ENCODE peak calls at places on chromosomes 16 and 17, in seven cellular contexts. One of them, this sample, is unnamed.

GRCh38 chr17:77320501-77321256 is 179.9 kb downstream of the SEC14L1 start:
- DNase-seq in lower lobe of right lung: no peak
- DNase-seq in CD8-positive, alpha-beta memory T cell: no peak
- DNase-seq in body of pancreas: peak; percentile 5
- DNase-seq in fibroblast of lung: peak; percentile 21
- DNase-seq in GM23248: peak; percentile 95
- DNase-seq in upper lobe of right lung: peak; percentile 69
- DNase-seq in this sample: no peak

GRCh38 chr17:81741049-81741593 is 29.0 kb downstream of the SLC25A10 start:
- DNase-seq in lower lobe of right lung: peak; percentile 40
- DNase-seq in CD8-positive, alpha-beta memory T cell: no peak
- DNase-seq in body of pancreas: no peak
- DNase-seq in fibroblast of lung: no peak
- DNase-seq in GM23248: no peak
- DNase-seq in upper lobe of right lung: peak; percentile 58
- DNase-seq in this sample: no peak

GRCh38 chr16:8655184-8655717 is 19.2 kb upstream of the ABAT start:
- DNase-seq in lower lobe of right lung: no peak
- DNase-seq in CD8-positive, alpha-beta memory T cell: no peak
- DNase-seq in body of pancreas: peak; percentile 64
- DNase-seq in fibroblast of lung: peak; percentile 39
- DNase-seq in GM23248: peak; percentile 48
- DNase-seq in upper lobe of right lung: no peak
- DNase-seq in this sample: peak; percentile 28

GRCh38 chr16:7313170-7313569 is 19.5 kb upstream of the RBFOX1 start:
- DNase-seq in lower lobe of right lung: no peak
- DNase-seq in CD8-positive, alpha-beta memory T cell: no peak
- DNase-seq in body of pancreas: no peak
- DNase-seq in fibroblast of lung: no peak
- DNase-seq in GM23248: peak; percentile 7
- DNase-seq in upper lobe of right lung: no peak
- DNase-seq in this sample: no peak

GRCh38 chr17:38434178-38434665 is 6.0 kb downstream of the ARHGAP23 start:
- DNase-seq in lower lobe of right lung: no peak
- DNase-seq in CD8-positive, alpha-beta memory T cell: no peak
- DNase-seq in body of pancreas: no peak
- DNase-seq in fibroblast of lung: no peak
- DNase-seq in GM23248: no peak
- DNase-seq in upper lobe of right lung: no peak
- DNase-seq in this sample: no peak

GRCh38 chr17:80799553-80800403 is 191.9 kb upstream of the CHMP6 start:
- DNase-seq in lower lobe of right lung: no peak
- DNase-seq in CD8-positive, alpha-beta memory T cell: no peak
- DNase-seq in body of pancreas: no peak
- DNase-seq in fibroblast of lung: no peak
- DNase-seq in GM23248: no peak
- DNase-seq in upper lobe of right lung: no peak
- DNase-seq in this sample: no peak

GRCh38 chr16:88599092-88599733 is 29.0 kb downstream of the ZC3H18 start:
- DNase-seq in lower lobe of right lung: peak; percentile 88
- DNase-seq in CD8-positive, alpha-beta memory T cell: no peak
- DNase-seq in body of pancreas: peak; percentile 51
- DNase-seq in fibroblast of lung: no peak
- DNase-seq in GM23248: no peak
- DNase-seq in upper lobe of right lung: peak; percentile 85
- DNase-seq in this sample: no peak

GRCh38 chr16:52366997-52367396 is 179.9 kb downstream of the TOX3 start:
- DNase-seq in lower lobe of right lung: no peak
- DNase-seq in CD8-positive, alpha-beta memory T cell: no peak
- DNase-seq in body of pancreas: no peak
- DNase-seq in fibroblast of lung: no peak
- DNase-seq in GM23248: no peak
- DNase-seq in upper lobe of right lung: no peak
- DNase-seq in this sample: no peak

GRCh38 chr17:65547253-65547670 is 14.2 kb downstream of the AXIN2 start:
- DNase-seq in lower lobe of right lung: no peak
- DNase-seq in CD8-positive, alpha-beta memory T cell: no peak
- DNase-seq in body of pancreas: peak; percentile 79
- DNase-seq in fibroblast of lung: peak; percentile 52
- DNase-seq in GM23248: no peak
- DNase-seq in upper lobe of right lung: no peak
- DNase-seq in this sample: no peak

GRCh38 chr17:67994827-67995567 is 1.3 kb downstream of the C17orf58 start:
- DNase-seq in lower lobe of right lung: no peak
- DNase-seq in CD8-positive, alpha-beta memory T cell: no peak
- DNase-seq in body of pancreas: peak; percentile 50
- DNase-seq in fibroblast of lung: peak; percentile 91
- DNase-seq in GM23248: peak; percentile 92
- DNase-seq in upper lobe of right lung: no peak
- DNase-seq in this sample: peak; percentile 71

GRCh38 chr16:55471448-55472097 is 7.4 kb upstream of the MMP2 start:
- DNase-seq in lower lobe of right lung: no peak
- DNase-seq in CD8-positive, alpha-beta memory T cell: no peak
- DNase-seq in body of pancreas: no peak
- DNase-seq in fibroblast of lung: peak; percentile 85
- DNase-seq in GM23248: peak; percentile 94
- DNase-seq in upper lobe of right lung: no peak
- DNase-seq in this sample: no peak

GRCh38 chr17:77834170-77835115 is 124.1 kb upstream of the TNRC6C start:
- DNase-seq in lower lobe of right lung: peak; percentile 80
- DNase-seq in CD8-positive, alpha-beta memory T cell: peak; percentile 52
- DNase-seq in body of pancreas: peak; percentile 32
- DNase-seq in fibroblast of lung: peak; percentile 65
- DNase-seq in GM23248: peak; percentile 98
- DNase-seq in upper lobe of right lung: peak; percentile 88
- DNase-seq in this sample: peak; percentile 93

GRCh38 chr17:15946611-15947120 is 1.7 kb downstream of the ADORA2B start:
- DNase-seq in lower lobe of right lung: no peak
- DNase-seq in CD8-positive, alpha-beta memory T cell: no peak
- DNase-seq in body of pancreas: no peak
- DNase-seq in fibroblast of lung: peak; percentile 34
- DNase-seq in GM23248: peak; percentile 28
- DNase-seq in upper lobe of right lung: peak; percentile 26
- DNase-seq in this sample: no peak

GRCh38 chr16:56388209-56388608 is 37.1 kb downstream of the AMFR start:
- DNase-seq in lower lobe of right lung: no peak
- DNase-seq in CD8-positive, alpha-beta memory T cell: no peak
- DNase-seq in body of pancreas: no peak
- DNase-seq in fibroblast of lung: peak; percentile 25
- DNase-seq in GM23248: peak; percentile 76
- DNase-seq in upper lobe of right lung: no peak
- DNase-seq in this sample: no peak

GRCh38 chr16:11726008-11726407 is 16.6 kb downstream of the TXNDC11 start:
- DNase-seq in lower lobe of right lung: peak; percentile 66
- DNase-seq in CD8-positive, alpha-beta memory T cell: no peak
- DNase-seq in body of pancreas: peak; percentile 73
- DNase-seq in fibroblast of lung: no peak
- DNase-seq in GM23248: no peak
- DNase-seq in upper lobe of right lung: peak; percentile 75
- DNase-seq in this sample: no peak

GRCh38 chr16:58018803-58019202 is 6.8 kb upstream of the MMP15 start:
- DNase-seq in lower lobe of right lung: peak; percentile 26
- DNase-seq in CD8-positive, alpha-beta memory T cell: no peak
- DNase-seq in body of pancreas: no peak
- DNase-seq in fibroblast of lung: no peak
- DNase-seq in GM23248: no peak
- DNase-seq in upper lobe of right lung: peak; percentile 56
- DNase-seq in this sample: no peak

GRCh38 chr17:80796430-80796861 is 195.2 kb upstream of the CHMP6 start:
- DNase-seq in lower lobe of right lung: no peak
- DNase-seq in CD8-positive, alpha-beta memory T cell: no peak
- DNase-seq in body of pancreas: no peak
- DNase-seq in fibroblast of lung: peak; percentile 85
- DNase-seq in GM23248: no peak
- DNase-seq in upper lobe of right lung: no peak
- DNase-seq in this sample: no peak

GRCh38 chr17:64130559-64131001 is 636 bp upstream of the ERN1 start:
- DNase-seq in lower lobe of right lung: peak; percentile 61
- DNase-seq in CD8-positive, alpha-beta memory T cell: no peak
- DNase-seq in body of pancreas: no peak
- DNase-seq in fibroblast of lung: peak; percentile 59
- DNase-seq in GM23248: peak; percentile 66
- DNase-seq in upper lobe of right lung: peak; percentile 72
- DNase-seq in this sample: no peak

GRCh38 chr17:43217614-43218087 is 6.0 kb downstream of the TMEM106A start:
- DNase-seq in lower lobe of right lung: no peak
- DNase-seq in CD8-positive, alpha-beta memory T cell: no peak
- DNase-seq in body of pancreas: no peak
- DNase-seq in fibroblast of lung: no peak
- DNase-seq in GM23248: no peak
- DNase-seq in upper lobe of right lung: peak; percentile 25
- DNase-seq in this sample: no peak

GRCh38 chr17:61338874-61339478 is 60.7 kb upstream of the TBX2 start:
- DNase-seq in lower lobe of right lung: no peak
- DNase-seq in CD8-positive, alpha-beta memory T cell: no peak
- DNase-seq in body of pancreas: no peak
- DNase-seq in fibroblast of lung: peak; percentile 55
- DNase-seq in GM23248: no peak
- DNase-seq in upper lobe of right lung: no peak
- DNase-seq in this sample: no peak
- H3K27ac ChIP-seq in lower lobe of right lung: peak overlapping the region; percentile 4
- H3K27ac ChIP-seq in CD8-positive, alpha-beta memory T cell: no peak overlapping the region
- H3K27ac ChIP-seq in body of pancreas: no peak overlapping the region
- H3K27ac ChIP-seq in fibroblast of lung: peak overlapping the region; percentile 83
- H3K27ac ChIP-seq in GM23248: peak overlapping the region; percentile 56
- H3K27ac ChIP-seq in upper lobe of right lung: peak overlapping the region; percentile 11
- H3K27ac ChIP-seq in this sample: no peak overlapping the region

GRCh38 chr17:17954079-17954478 is 18.1 kb downstream of the TOM1L2 start:
- DNase-seq in lower lobe of right lung: no peak
- DNase-seq in CD8-positive, alpha-beta memory T cell: no peak
- DNase-seq in body of pancreas: no peak
- DNase-seq in fibroblast of lung: no peak
- DNase-seq in GM23248: no peak
- DNase-seq in upper lobe of right lung: no peak
- DNase-seq in this sample: no peak

GRCh38 chr17:17950806-17951205 is 21.4 kb downstream of the TOM1L2 start:
- DNase-seq in lower lobe of right lung: no peak
- DNase-seq in CD8-positive, alpha-beta memory T cell: no peak
- DNase-seq in body of pancreas: no peak
- DNase-seq in fibroblast of lung: no peak
- DNase-seq in GM23248: no peak
- DNase-seq in upper lobe of right lung: no peak
- DNase-seq in this sample: no peak

GRCh38 chr17:17951524-17951923 is 20.7 kb downstream of the TOM1L2 start:
- DNase-seq in lower lobe of right lung: no peak
- DNase-seq in CD8-positive, alpha-beta memory T cell: no peak
- DNase-seq in body of pancreas: no peak
- DNase-seq in fibroblast of lung: no peak
- DNase-seq in GM23248: no peak
- DNase-seq in upper lobe of right lung: no peak
- DNase-seq in this sample: no peak

GRCh38 chr17:17950347-17950746 is 21.9 kb downstream of the TOM1L2 start:
- DNase-seq in lower lobe of right lung: no peak
- DNase-seq in CD8-positive, alpha-beta memory T cell: no peak
- DNase-seq in body of pancreas: no peak
- DNase-seq in fibroblast of lung: no peak
- DNase-seq in GM23248: no peak
- DNase-seq in upper lobe of right lung: no peak
- DNase-seq in this sample: no peak

DNA sequence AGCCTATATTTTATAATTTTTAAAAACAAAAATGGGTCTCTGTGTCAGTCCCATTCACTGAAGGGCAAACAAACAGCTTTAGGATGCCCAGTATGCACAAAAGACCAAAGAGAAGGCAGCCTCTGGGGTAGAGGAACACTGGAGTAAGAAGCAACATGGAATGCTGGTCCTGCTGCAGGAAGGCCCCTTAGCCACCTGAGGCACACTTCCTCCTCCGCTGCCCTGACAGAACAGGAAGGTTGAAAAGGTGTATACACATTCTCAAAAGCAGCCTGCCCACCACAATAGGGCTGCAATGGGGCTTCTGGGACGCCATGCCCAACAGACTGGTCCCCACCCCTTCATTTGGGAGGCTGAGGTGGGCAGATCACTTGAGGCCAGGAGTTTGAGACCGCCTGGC is 19.5 kb downstream of the TOM1L2 start:
- DNase-seq in lower lobe of right lung: no peak
- DNase-seq in CD8-positive, alpha-beta memory T cell: no peak
- DNase-seq in body of pancreas: no peak
- DNase-seq in fibroblast of lung: no peak
- DNase-seq in GM23248: no peak
- DNase-seq in upper lobe of right lung: no peak
- DNase-seq in this sample: no peak
- H3K4me1 ChIP-seq in lower lobe of right lung: peaks cover 11% of the 10 kb centered on the region
- H3K4me1 ChIP-seq in CD8-positive, alpha-beta memory T cell: peaks cover 13% of the 10 kb centered on the region
- H3K4me1 ChIP-seq in body of pancreas: peaks cover 7% of the 10 kb centered on the region
- H3K4me1 ChIP-seq in fibroblast of lung: peaks cover 11% of the 10 kb centered on the region
- H3K4me1 ChIP-seq in GM23248: peaks cover 20% of the 10 kb centered on the region
- H3K4me1 ChIP-seq in upper lobe of right lung: peaks cover 9% of the 10 kb centered on the region
- H3K4me1 ChIP-seq in this sample: no peaks in the 10 kb centered on the region

GRCh38 chr16:2791174-2791573 is 3.8 kb upstream of the PRSS33 start:
- DNase-seq in lower lobe of right lung: peak; percentile 19
- DNase-seq in CD8-positive, alpha-beta memory T cell: no peak
- DNase-seq in body of pancreas: no peak
- DNase-seq in fibroblast of lung: no peak
- DNase-seq in GM23248: no peak
- DNase-seq in upper lobe of right lung: peak; percentile 30
- DNase-seq in this sample: no peak
- H3K27ac ChIP-seq in lower lobe of right lung: no peak overlapping the region
- H3K27ac ChIP-seq in CD8-positive, alpha-beta memory T cell: no peak overlapping the region
- H3K27ac ChIP-seq in body of pancreas: no peak overlapping the region
- H3K27ac ChIP-seq in fibroblast of lung: no peak overlapping the region
- H3K27ac ChIP-seq in GM23248: no peak overlapping the region
- H3K27ac ChIP-seq in upper lobe of right lung: no peak overlapping the region
- H3K27ac ChIP-seq in this sample: no peak overlapping the region

DNA sequence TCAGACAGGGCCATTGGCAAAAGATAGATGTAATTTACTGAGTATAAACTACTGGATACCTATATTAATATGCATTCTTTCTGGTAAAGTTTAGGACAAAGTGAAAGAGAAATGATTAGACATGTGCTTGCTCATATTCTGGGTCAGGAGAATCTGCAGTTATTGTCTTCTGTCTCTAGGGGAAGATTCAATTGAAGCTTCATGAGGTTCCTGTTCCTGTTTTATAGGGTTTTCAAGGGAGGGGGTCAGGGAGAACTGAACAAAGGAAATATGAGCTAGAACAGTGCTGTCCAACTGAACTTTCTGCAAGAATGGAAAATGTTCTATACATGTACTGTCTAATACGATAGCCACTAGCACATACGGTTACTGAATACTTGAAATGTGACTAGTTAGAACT is 59.3 kb upstream of the CORO6 start:
- DNase-seq in lower lobe of right lung: no peak
- DNase-seq in CD8-positive, alpha-beta memory T cell: no peak
- DNase-seq in body of pancreas: no peak
- DNase-seq in fibroblast of lung: no peak
- DNase-seq in GM23248: no peak
- DNase-seq in upper lobe of right lung: no peak
- DNase-seq in this sample: no peak
- H3K4me1 ChIP-seq in lower lobe of right lung: peaks cover 43% of the 10 kb centered on the region
- H3K4me1 ChIP-seq in CD8-positive, alpha-beta memory T cell: peaks cover 17% of the 10 kb centered on the region
- H3K4me1 ChIP-seq in body of pancreas: no peaks in the 10 kb centered on the region
- H3K4me1 ChIP-seq in fibroblast of lung: no peaks in the 10 kb centered on the region
- H3K4me1 ChIP-seq in GM23248: peaks cover 7% of the 10 kb centered on the region
- H3K4me1 ChIP-seq in upper lobe of right lung: peaks cover 28% of the 10 kb centered on the region
- H3K4me1 ChIP-seq in this sample: peaks cover 3% of the 10 kb centered on the region

This sample was measured in cardiac muscle cell.